ENCODE peak calls at places on chromosomes 3 and 15, in eight cellular contexts. One of them, this sample, is unnamed.

GRCh38 chr15:52093539-52094502 is 18.8 kb downstream of the BCL2L10 start:
- DNase-seq in cardiac fibroblast: peak
- DNase-seq in CD4-positive, alpha-beta T cell: no peak
- DNase-seq in thyroid gland: no peak
- DNase-seq in endothelial cell: no peak
- DNase-seq in ascending aorta: no peak
- DNase-seq in GM10248: no peak
- DNase-seq in HL-60: no peak
- DNase-seq in this sample: no peak

GRCh38 chr3:167740961-167741587 is 5.6 kb downstream of the SERPINI1 start:
- DNase-seq in ascending aorta: no peak
- DNase-seq in HL-60: peak
- DNase-seq in GM10248: peak
- DNase-seq in cardiac fibroblast: peak
- DNase-seq in endothelial cell: peak
- DNase-seq in CD4-positive, alpha-beta T cell: peak
- DNase-seq in thyroid gland: no peak
- DNase-seq in this sample: peak

GRCh38 chr15:92068121-92068520 is 214.6 kb downstream of the SLCO3A1 start:
- DNase-seq in endothelial cell: no peak
- DNase-seq in cardiac fibroblast: no peak
- DNase-seq in HL-60: no peak
- DNase-seq in ascending aorta: no peak
- DNase-seq in GM10248: peak
- DNase-seq in CD4-positive, alpha-beta T cell: no peak
- DNase-seq in thyroid gland: no peak
- DNase-seq in this sample: no peak

GRCh38 chr3:173584093-173584833 is 186.7 kb downstream of the NLGN1 start:
- DNase-seq in endothelial cell: peak
- DNase-seq in HL-60: no peak
- DNase-seq in thyroid gland: peak
- DNase-seq in cardiac fibroblast: peak
- DNase-seq in CD4-positive, alpha-beta T cell: no peak
- DNase-seq in ascending aorta: no peak
- DNase-seq in GM10248: peak
- DNase-seq in this sample: peak

GRCh38 chr15:60932051-60932915 is 296.8 kb downstream of the RORA start:
- DNase-seq in GM10248: no peak
- DNase-seq in endothelial cell: no peak
- DNase-seq in thyroid gland: peak
- DNase-seq in cardiac fibroblast: peak
- DNase-seq in CD4-positive, alpha-beta T cell: peak
- DNase-seq in HL-60: no peak
- DNase-seq in ascending aorta: peak
- DNase-seq in this sample: no peak

GRCh38 chr3:69386535-69387385 is 872 bp upstream of the FRMD4B start:
- DNase-seq in endothelial cell: no peak
- DNase-seq in ascending aorta: no peak
- DNase-seq in cardiac fibroblast: no peak
- DNase-seq in thyroid gland: no peak
- DNase-seq in HL-60: no peak
- DNase-seq in CD4-positive, alpha-beta T cell: no peak
- DNase-seq in GM10248: no peak
- DNase-seq in this sample: peak

GRCh38 chr15:100016632-100017031 is 283.4 kb upstream of the LYSMD4 start:
- DNase-seq in HL-60: no peak
- DNase-seq in cardiac fibroblast: no peak
- DNase-seq in GM10248: no peak
- DNase-seq in ascending aorta: no peak
- DNase-seq in endothelial cell: no peak
- DNase-seq in CD4-positive, alpha-beta T cell: no peak
- DNase-seq in thyroid gland: no peak
- DNase-seq in this sample: no peak

GRCh38 chr15:71549100-71549499 is 261.3 kb upstream of the NR2E3 start:
- DNase-seq in HL-60: no peak
- DNase-seq in CD4-positive, alpha-beta T cell: no peak
- DNase-seq in thyroid gland: no peak
- DNase-seq in endothelial cell: no peak
- DNase-seq in GM10248: no peak
- DNase-seq in ascending aorta: no peak
- DNase-seq in cardiac fibroblast: no peak
- DNase-seq in this sample: no peak

GRCh38 chr3:27535809-27536392 is 51.7 kb upstream of the SLC4A7 start:
- DNase-seq in GM10248: no peak
- DNase-seq in endothelial cell: no peak
- DNase-seq in ascending aorta: no peak
- DNase-seq in cardiac fibroblast: peak
- DNase-seq in HL-60: no peak
- DNase-seq in thyroid gland: no peak
- DNase-seq in CD4-positive, alpha-beta T cell: no peak
- DNase-seq in this sample: no peak

GRCh38 chr15:40493089-40493840 is 22.5 kb downstream of the CHST14 start:
- DNase-seq in CD4-positive, alpha-beta T cell: peak
- DNase-seq in thyroid gland: no peak
- DNase-seq in endothelial cell: no peak
- DNase-seq in GM10248: no peak
- DNase-seq in HL-60: peak
- DNase-seq in ascending aorta: no peak
- DNase-seq in cardiac fibroblast: no peak
- DNase-seq in this sample: no peak

GRCh38 chr3:52873433-52874159 is 23.8 kb downstream of the STIMATE start:
- DNase-seq in ascending aorta: no peak
- DNase-seq in CD4-positive, alpha-beta T cell: no peak
- DNase-seq in cardiac fibroblast: peak
- DNase-seq in thyroid gland: no peak
- DNase-seq in HL-60: peak
- DNase-seq in GM10248: no peak
- DNase-seq in endothelial cell: no peak
- DNase-seq in this sample: no peak

GRCh38 chr15:49646891-49647290 is 26.0 kb downstream of the DTWD1 start:
- DNase-seq in endothelial cell: no peak
- DNase-seq in thyroid gland: no peak
- DNase-seq in cardiac fibroblast: no peak
- DNase-seq in CD4-positive, alpha-beta T cell: no peak
- DNase-seq in HL-60: no peak
- DNase-seq in ascending aorta: no peak
- DNase-seq in GM10248: no peak
- DNase-seq in this sample: no peak

GRCh38 chr3:193992638-193993037 is 143.3 kb upstream of the HES1 start:
- DNase-seq in ascending aorta: no peak
- DNase-seq in CD4-positive, alpha-beta T cell: no peak
- DNase-seq in endothelial cell: no peak
- DNase-seq in thyroid gland: no peak
- DNase-seq in HL-60: no peak
- DNase-seq in cardiac fibroblast: no peak
- DNase-seq in GM10248: no peak
- DNase-seq in this sample: no peak

GRCh38 chr3:131795382-131796085 is 239.3 kb downstream of the CPNE4 start:
- DNase-seq in HL-60: peak
- DNase-seq in cardiac fibroblast: peak
- DNase-seq in ascending aorta: no peak
- DNase-seq in thyroid gland: peak
- DNase-seq in endothelial cell: no peak
- DNase-seq in CD4-positive, alpha-beta T cell: no peak
- DNase-seq in GM10248: no peak
- DNase-seq in this sample: no peak

GRCh38 chr15:28935316-28935715 is 49.5 kb downstream of the APBA2 start:
- DNase-seq in CD4-positive, alpha-beta T cell: peak
- DNase-seq in cardiac fibroblast: no peak
- DNase-seq in ascending aorta: no peak
- DNase-seq in GM10248: peak
- DNase-seq in endothelial cell: peak
- DNase-seq in thyroid gland: no peak
- DNase-seq in HL-60: peak
- DNase-seq in this sample: peak

GRCh38 chr3:25537476-25537875 is 109.4 kb downstream of the RARB start:
- DNase-seq in cardiac fibroblast: no peak
- DNase-seq in GM10248: no peak
- DNase-seq in HL-60: no peak
- DNase-seq in ascending aorta: no peak
- DNase-seq in thyroid gland: no peak
- DNase-seq in endothelial cell: no peak
- DNase-seq in CD4-positive, alpha-beta T cell: no peak
- DNase-seq in this sample: no peak

GRCh38 chr3:169362872-169363271 is 300.6 kb downstream of the MECOM start:
- DNase-seq in endothelial cell: no peak
- DNase-seq in HL-60: no peak
- DNase-seq in ascending aorta: no peak
- DNase-seq in CD4-positive, alpha-beta T cell: no peak
- DNase-seq in GM10248: no peak
- DNase-seq in thyroid gland: no peak
- DNase-seq in cardiac fibroblast: no peak
- DNase-seq in this sample: no peak

GRCh38 chr15:66833372-66833771 is 131.3 kb downstream of the SMAD6 start:
- DNase-seq in thyroid gland: no peak
- DNase-seq in GM10248: no peak
- DNase-seq in HL-60: no peak
- DNase-seq in cardiac fibroblast: no peak
- DNase-seq in endothelial cell: no peak
- DNase-seq in ascending aorta: no peak
- DNase-seq in CD4-positive, alpha-beta T cell: no peak
- DNase-seq in this sample: no peak

GRCh38 chr15:53569756-53570480 is 189.5 kb downstream of the WDR72 start:
- DNase-seq in thyroid gland: no peak
- DNase-seq in cardiac fibroblast: no peak
- DNase-seq in endothelial cell: no peak
- DNase-seq in GM10248: no peak
- DNase-seq in ascending aorta: no peak
- DNase-seq in CD4-positive, alpha-beta T cell: no peak
- DNase-seq in HL-60: no peak
- DNase-seq in this sample: no peak

GRCh38 chr3:178536271-178537079 is at the start of gene KCNMB2:
- DNase-seq in CD4-positive, alpha-beta T cell: no peak
- DNase-seq in cardiac fibroblast: no peak
- DNase-seq in endothelial cell: no peak
- DNase-seq in GM10248: no peak
- DNase-seq in thyroid gland: no peak
- DNase-seq in ascending aorta: no peak
- DNase-seq in HL-60: no peak
- DNase-seq in this sample: no peak

GRCh38 chr3:36893137-36893557 is 51.7 kb downstream of the TRANK1 start:
- DNase-seq in cardiac fibroblast: peak
- DNase-seq in CD4-positive, alpha-beta T cell: peak
- DNase-seq in endothelial cell: no peak
- DNase-seq in GM10248: peak
- DNase-seq in thyroid gland: peak
- DNase-seq in HL-60: peak
- DNase-seq in ascending aorta: no peak
- DNase-seq in this sample: peak

GRCh38 chr3:23949784-23950183 is 4.7 kb downstream of the NR1D2 start:
- DNase-seq in endothelial cell: no peak
- DNase-seq in HL-60: no peak
- DNase-seq in GM10248: peak
- DNase-seq in ascending aorta: no peak
- DNase-seq in cardiac fibroblast: no peak
- DNase-seq in thyroid gland: peak
- DNase-seq in CD4-positive, alpha-beta T cell: no peak
- DNase-seq in this sample: peak

GRCh38 chr3:14152233-14152962 is 26.0 kb downstream of the XPC start:
- DNase-seq in HL-60: peak
- DNase-seq in endothelial cell: no peak
- DNase-seq in ascending aorta: no peak
- DNase-seq in thyroid gland: no peak
- DNase-seq in cardiac fibroblast: no peak
- DNase-seq in CD4-positive, alpha-beta T cell: no peak
- DNase-seq in GM10248: no peak
- DNase-seq in this sample: no peak
- TF ChIP-seq CTCF in HL-60: peak
- TF ChIP-seq CTCF in endothelial cell: no peak
- TF ChIP-seq CTCF in ascending aorta: no peak
- TF ChIP-seq CTCF in thyroid gland: no peak
- TF ChIP-seq CTCF in cardiac fibroblast: peak
- TF ChIP-seq CTCF in CD4-positive, alpha-beta T cell: no peak
- TF ChIP-seq CTCF in GM10248: no peak
- TF ChIP-seq CTCF in this sample: no peak

GRCh38 chr3:157201648-157202278 is 41.8 kb upstream of the CCNL1 start:
- DNase-seq in GM10248: peak
- DNase-seq in CD4-positive, alpha-beta T cell: no peak
- DNase-seq in cardiac fibroblast: peak
- DNase-seq in ascending aorta: no peak
- DNase-seq in HL-60: no peak
- DNase-seq in endothelial cell: no peak
- DNase-seq in thyroid gland: no peak
- DNase-seq in this sample: peak

GRCh38 chr3:157204880-157205279 is 44.9 kb upstream of the CCNL1 start:
- DNase-seq in cardiac fibroblast: peak
- DNase-seq in GM10248: no peak
- DNase-seq in thyroid gland: no peak
- DNase-seq in endothelial cell: no peak
- DNase-seq in HL-60: no peak
- DNase-seq in ascending aorta: no peak
- DNase-seq in CD4-positive, alpha-beta T cell: no peak
- DNase-seq in this sample: no peak

GRCh38 chr3:157199841-157200240 is 39.9 kb upstream of the CCNL1 start:
- DNase-seq in endothelial cell: no peak
- DNase-seq in HL-60: no peak
- DNase-seq in GM10248: no peak
- DNase-seq in cardiac fibroblast: peak
- DNase-seq in CD4-positive, alpha-beta T cell: no peak
- DNase-seq in ascending aorta: no peak
- DNase-seq in thyroid gland: no peak
- DNase-seq in this sample: no peak

GRCh38 chr3:157204431-157204830 is 44.5 kb upstream of the CCNL1 start:
- DNase-seq in GM10248: no peak
- DNase-seq in endothelial cell: no peak
- DNase-seq in HL-60: no peak
- DNase-seq in cardiac fibroblast: peak
- DNase-seq in thyroid gland: no peak
- DNase-seq in ascending aorta: no peak
- DNase-seq in CD4-positive, alpha-beta T cell: no peak
- DNase-seq in this sample: no peak
- TF ChIP-seq CTCF in GM10248: peak
- TF ChIP-seq CTCF in endothelial cell: peak
- TF ChIP-seq CTCF in HL-60: peak
- TF ChIP-seq CTCF in cardiac fibroblast: peak
- TF ChIP-seq CTCF in thyroid gland: no peak
- TF ChIP-seq CTCF in ascending aorta: peak
- TF ChIP-seq CTCF in CD4-positive, alpha-beta T cell: no peak
- TF ChIP-seq CTCF in this sample: no peak

DNA sequence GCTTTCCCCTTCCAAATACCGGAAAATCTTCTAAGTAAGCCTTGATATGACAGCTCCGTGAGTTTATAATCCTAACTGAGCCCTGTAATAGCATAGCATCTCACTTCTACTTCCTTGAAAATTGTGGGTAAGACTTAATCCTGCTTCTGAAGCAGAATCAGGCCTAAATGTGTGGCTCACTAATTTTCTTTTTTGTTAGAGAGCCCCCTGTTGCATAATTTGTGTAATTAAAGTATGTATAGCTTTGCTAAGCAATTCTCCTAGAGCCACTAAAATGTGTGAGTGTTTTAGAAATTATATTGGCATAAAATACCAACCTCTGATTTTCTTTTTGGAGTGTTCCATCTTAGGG is 304.4 kb downstream of the FGF12 start:
- DNase-seq in cardiac fibroblast: peak
- DNase-seq in ascending aorta: no peak
- DNase-seq in GM10248: no peak
- DNase-seq in CD4-positive, alpha-beta T cell: no peak
- DNase-seq in HL-60: no peak
- DNase-seq in thyroid gland: no peak
- DNase-seq in endothelial cell: no peak
- DNase-seq in this sample: no peak
- TF ChIP-seq CTCF in cardiac fibroblast: peak
- TF ChIP-seq CTCF in ascending aorta: no peak
- TF ChIP-seq CTCF in GM10248: no peak
- TF ChIP-seq CTCF in CD4-positive, alpha-beta T cell: no peak
- TF ChIP-seq CTCF in HL-60: no peak
- TF ChIP-seq CTCF in thyroid gland: no peak
- TF ChIP-seq CTCF in endothelial cell: peak
- TF ChIP-seq CTCF in this sample: no peak

GRCh38 chr3:66178206-66178605 is 42.6 kb upstream of the SLC25A26 start:
- DNase-seq in HL-60: no peak
- DNase-seq in cardiac fibroblast: no peak
- DNase-seq in endothelial cell: no peak
- DNase-seq in thyroid gland: no peak
- DNase-seq in ascending aorta: no peak
- DNase-seq in CD4-positive, alpha-beta T cell: no peak
- DNase-seq in GM10248: no peak
- DNase-seq in this sample: no peak
- TF ChIP-seq CTCF in HL-60: no peak
- TF ChIP-seq CTCF in cardiac fibroblast: no peak
- TF ChIP-seq CTCF in endothelial cell: no peak
- TF ChIP-seq CTCF in thyroid gland: no peak
- TF ChIP-seq CTCF in ascending aorta: no peak
- TF ChIP-seq CTCF in CD4-positive, alpha-beta T cell: no peak
- TF ChIP-seq CTCF in GM10248: no peak
- TF ChIP-seq CTCF in this sample: no peak